ENCODE peak calls at places on chromosomes 7 and 10, in seven cellular contexts. T is IMR-90, A is glutamatergic neuron, G is globus pallidus, C is heart right ventricle, P is small intestine, V is AG09319. N is an unnamed sample.

GRCh38 chr10:126147866-126148578 is 240.3 kb downstream of the ADAM12 start:
- DNase-seq in T (peak), P (no peak), V (no peak), G (no peak), A (peak), C (no peak), N (no peak)

GRCh38 chr10:8473205-8473604 is 418.7 kb downstream of the GATA3 start:
- DNase-seq in A (no peak), T (peak), P (peak), C (no peak), V (no peak), G (no peak), N (no peak)

GRCh38 chr10:44993226-44993921 is 7.3 kb upstream of the ZNF22 start:
- DNase-seq in T (no peak), A (no peak), V (no peak), C (no peak), G (no peak), P (no peak), N (no peak)

GRCh38 chr10:2150315-2150714 is 413.0 kb upstream of the ADARB2 start:
- DNase-seq in A (no peak), G (no peak), P (no peak), T (no peak), C (no peak), V (no peak), N (no peak)

GRCh38 chr7:152894295-152895170 is 135.0 kb downstream of the ACTR3B start:
- DNase-seq in A (peak), T (no peak), P (peak), G (peak), C (no peak), V (no peak), N (no peak)

GRCh38 chr10:100184426-100185219 is 1.2 kb downstream of the ERLIN1 start:
- DNase-seq in V (no peak), G (peak), C (no peak), A (no peak), T (peak), P (peak), N (no peak)

GRCh38 chr10:1100691-1101368 is 44.6 kb downstream of the WDR37 start:
- DNase-seq in V (no peak), A (peak), C (no peak), P (no peak), G (no peak), T (no peak), N (no peak)

GRCh38 chr10:124650820-124651401 is 93.3 kb downstream of the FAM53B start:
- DNase-seq in V (no peak), P (peak), T (no peak), G (no peak), C (no peak), A (no peak), N (peak)

GRCh38 chr10:120557296-120557810 is 100.3 kb downstream of the PLPP4 start:
- DNase-seq in T (no peak), A (no peak), C (no peak), G (no peak), P (no peak), V (no peak), N (no peak)

GRCh38 chr7:33399528-33400213 is 270.3 kb downstream of the BBS9 start:
- DNase-seq in V (no peak), C (no peak), A (no peak), P (no peak), G (no peak), T (no peak), N (no peak)

GRCh38 chr10:89470628-89471027 is 56.3 kb downstream of the IFIT5 start:
- DNase-seq in A (no peak), C (no peak), T (peak), V (no peak), G (no peak), P (peak), N (no peak)

GRCh38 chr7:52119537-52119936 is 802.9 kb upstream of the COBL start:
- DNase-seq in C (no peak), V (no peak), G (no peak), T (no peak), A (no peak), P (no peak), N (no peak)

GRCh38 chr7:141012044-141012685 is 2.6 kb downstream of the MRPS33 start:
- DNase-seq in P (peak), T (peak), A (peak), C (peak), V (no peak), G (peak), N (peak)

GRCh38 chr7:32427769-32428291 is 62.4 kb downstream of the LSM5 start:
- DNase-seq in C (peak), V (peak), T (peak), A (peak), P (peak), G (peak), N (peak)

GRCh38 chr10:131888186-131888604 is 12.6 kb upstream of the PPP2R2D start:
- DNase-seq in C (no peak), P (no peak), V (no peak), G (no peak), A (no peak), T (no peak), N (no peak)

GRCh38 chr10:102673961-102674511 is 29.8 kb downstream of the TRIM8 start:
- DNase-seq in G (peak), C (peak), P (no peak), A (peak), V (no peak), T (peak), N (peak)

GRCh38 chr7:91164948-91165845 is 99.0 kb upstream of the FZD1 start:
- DNase-seq in T (peak), G (no peak), C (no peak), P (no peak), A (no peak), V (peak), N (no peak)

GRCh38 chr7:2190531-2190930 is 42.2 kb downstream of the MAD1L1 start:
- DNase-seq in V (no peak), P (no peak), T (peak), A (no peak), G (no peak), C (no peak), N (no peak)

GRCh38 chr7:7719235-7719634 is 828 bp upstream of the RPA3 start:
- DNase-seq in V (peak), G (peak), A (no peak), C (peak), P (peak), T (peak), N (peak)

GRCh38 chr7:16711730-16712129 is 41.8 kb upstream of the TSPAN13 start:
- DNase-seq in T (no peak), G (no peak), P (no peak), V (no peak), A (no peak), C (no peak), N (no peak)

GRCh38 chr7:94324380-94325120 is 70.1 kb upstream of the COL1A2 start:
- DNase-seq in C (no peak), V (peak), T (peak), G (no peak), P (no peak), A (no peak), N (no peak)

GRCh38 chr7:100211342-100211780 is 8.4 kb upstream of the PVRIG start:
- DNase-seq in T (no peak), A (no peak), C (no peak), V (no peak), P (peak), G (no peak), N (no peak)

N was measured in activated T-helper 2 cell treated with anti-CD3 and anti-CD28 coated beads, Interferon-gamma antibody, Interleukin-2, Interleukin-4, amounts not matched to agents 10 μg/mL and 5 μg/mL and 100 μg/mL, durations not matched to agents 14 hours and 24 hours and 36 hours.